ENCODE peak calls at places on chromosomes 3 and 15, in six cellular contexts. I is aorta, O is H9, D is neuronal stem cell, K is OCI-LY7, W is WERI-Rb-1. F is an unnamed sample.

GRCh38 chr3:50388720-50389352 is 29.5 kb upstream of the TMEM115 start:
- DNase-seq in I (no peak), O (no peak), D (no peak), K (no peak), W (no peak), F (no peak)

GRCh38 chr15:22226034-22226790 is 145.9 kb downstream of the OR4M2 start:
- DNase-seq in I (peak; percentile 67), O (no peak), D (no peak), K (no peak), W (no peak), F (no peak)

GRCh38 chr15:68315495-68316007 is 38.0 kb downstream of the FEM1B start:
- DNase-seq in I (peak; percentile 56), O (peak; percentile 67), D (no peak), K (no peak), W (no peak), F (no peak)

GRCh38 chr3:105527949-105528348 is 161.2 kb downstream of the ALCAM start:
- DNase-seq in I (no peak), O (no peak), D (no peak), K (no peak), W (no peak), F (no peak)

GRCh38 chr15:74541494-74542191 is 623 bp downstream of the ARID3B start:
- DNase-seq in I (no peak), O (peak; percentile 46), D (peak; percentile 31), K (peak; percentile 18), W (peak; percentile 61), F (peak; percentile 14)

GRCh38 chr3:47283596-47284364 is 1.0 kb downstream of the KLHL18 start:
- DNase-seq in I (no peak), O (peak; percentile 62), D (no peak), K (peak; percentile 52), W (no peak), F (no peak)

GRCh38 chr3:10519236-10519635 is 13.8 kb upstream of the ATP2B2 start:
- DNase-seq in I (peak; percentile 24), O (peak; percentile 17), D (no peak), K (no peak), W (no peak), F (no peak)

GRCh38 chr3:80152692-80153091 is 384.9 kb upstream of the ROBO1 start:
- DNase-seq in I (no peak), O (no peak), D (no peak), K (no peak), W (no peak), F (no peak)

GRCh38 chr15:88394553-88395159 is 72.5 kb downstream of the MRPL46 start:
- DNase-seq in I (no peak), O (no peak), D (no peak), K (no peak), W (no peak), F (no peak)

GRCh38 chr3:6168242-6168641 is 692.7 kb upstream of the GRM7 start:
- DNase-seq in I (no peak), O (no peak), D (no peak), K (no peak), W (no peak), F (no peak)

GRCh38 chr15:60469893-60470641 is 8.9 kb downstream of the ICE2 start:
- DNase-seq in I (no peak), O (no peak), D (no peak), K (no peak), W (no peak), F (no peak)

GRCh38 chr3:48919215-48920138 is 835 bp downstream of the ARIH2 start:
- DNase-seq in I (peak; percentile 86), O (peak; percentile 38), D (no peak), K (peak; percentile 81), W (peak; percentile 23), F (no peak)

GRCh38 chr3:45887285-45887684 is 942 bp downstream of the CCR9 start:
- DNase-seq in I (no peak), O (no peak), D (no peak), K (no peak), W (no peak), F (no peak)

GRCh38 chr3:171088984-171089754 is 62.6 kb upstream of the SLC2A2 start:
- DNase-seq in I (no peak), O (no peak), D (no peak), K (no peak), W (no peak), F (no peak)

GRCh38 chr3:118682916-118683315 is 351.7 kb downstream of the IGSF11 start:
- DNase-seq in I (no peak), O (no peak), D (no peak), K (no peak), W (no peak), F (no peak)

GRCh38 chr15:56410712-56411111 is 45.5 kb downstream of the TEX9 start:
- DNase-seq in I (no peak), O (no peak), D (no peak), K (no peak), W (no peak), F (no peak)

GRCh38 chr15:69593981-69594966 is 141.7 kb downstream of the RPLP1 start:
- DNase-seq in I (peak; percentile 88), O (peak; percentile 26), D (no peak), K (no peak), W (peak; percentile 22), F (peak; percentile 43)

GRCh38 chr15:85974348-85974705 is 105.3 kb upstream of the AGBL1 start:
- DNase-seq in I (no peak), O (no peak), D (no peak), K (no peak), W (no peak), F (no peak)

GRCh38 chr3:53661480-53661879 is 167.1 kb downstream of the CACNA1D start:
- DNase-seq in I (no peak), O (no peak), D (no peak), K (no peak), W (no peak), F (no peak)

GRCh38 chr3:121514496-121514895 is 31.3 kb downstream of the POLQ start:
- DNase-seq in I (no peak), O (no peak), D (no peak), K (no peak), W (no peak), F (no peak)

GRCh38 chr3:171883257-171883892 is 40.2 kb downstream of the TMEM212 start:
- DNase-seq in I (no peak), O (no peak), D (no peak), K (no peak), W (no peak), F (no peak)

GRCh38 chr15:27820722-27821121 is 278.4 kb downstream of the OCA2 start:
- DNase-seq in I (no peak), O (no peak), D (no peak), K (no peak), W (no peak), F (no peak)

GRCh38 chr3:40504636-40505430 is 1.0 kb upstream of the ZNF620 start:
- DNase-seq in I (no peak), O (no peak), D (no peak), K (no peak), W (no peak), F (no peak)

GRCh38 chr3:135271562-135272290 is 476.7 kb downstream of the EPHB1 start:
- DNase-seq in I (no peak), O (no peak), D (no peak), K (no peak), W (no peak), F (no peak)

GRCh38 chr15:66883322-66883911 is 181.4 kb downstream of the SMAD6 start:
- DNase-seq in I (peak; percentile 96), O (peak; percentile 87), D (peak; percentile 84), K (no peak), W (no peak), F (peak; percentile 94)

DNA sequence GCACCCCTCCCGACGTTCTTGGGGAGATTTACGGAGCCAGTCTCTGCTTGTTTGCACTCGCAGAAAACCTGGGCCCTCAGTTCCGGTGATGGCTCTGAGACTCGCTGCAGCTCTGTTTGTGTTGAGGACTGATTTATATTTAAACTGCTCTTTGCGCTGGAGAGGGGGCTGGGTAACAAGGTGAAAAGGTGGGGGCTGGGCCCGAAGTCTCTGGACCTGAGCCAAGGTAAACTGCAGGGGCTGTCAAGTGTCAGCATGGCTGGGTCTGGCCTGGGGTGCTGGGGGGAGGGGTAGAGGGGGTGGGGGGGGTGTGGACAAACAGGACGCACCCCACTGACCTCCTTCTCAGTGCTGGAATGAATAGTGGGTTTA is 643 bp upstream of the SLCO2A1 start:
- DNase-seq in I (no peak), O (no peak), D (no peak), K (no peak), W (no peak), F (no peak)
- H3K27ac ChIP-seq in I (no peak overlapping the region), O (no peak overlapping the region), D (no peak overlapping the region), K (no peak overlapping the region), W (no peak overlapping the region), F (no peak overlapping the region)

GRCh38 chr3:156548041-156548687 is 6.8 kb downstream of the SSR3 start:
- DNase-seq in I (no peak), O (no peak), D (no peak), K (no peak), W (no peak), F (no peak)

GRCh38 chr3:156551746-156552145 is 3.2 kb downstream of the SSR3 start:
- DNase-seq in I (no peak), O (no peak), D (no peak), K (no peak), W (no peak), F (no peak)

GRCh38 chr3:156551261-156551660 is 3.7 kb downstream of the SSR3 start:
- DNase-seq in I (no peak), O (no peak), D (no peak), K (no peak), W (no peak), F (no peak)

GRCh38 chr3:156543043-156543555 is 11.8 kb downstream of the SSR3 start:
- DNase-seq in I (no peak), O (no peak), D (no peak), K (no peak), W (no peak), F (no peak)

GRCh38 chr3:156547637-156548036 is 7.3 kb downstream of the SSR3 start:
- DNase-seq in I (no peak), O (no peak), D (no peak), K (no peak), W (no peak), F (no peak)
- H3K27ac ChIP-seq in I (no peak overlapping the region), O (no peak overlapping the region), D (no peak overlapping the region), K (no peak overlapping the region), W (no peak overlapping the region), F (peak overlapping the region; percentile 62)

GRCh38 chr3:147420361-147421183 is 11.4 kb downstream of the ZIC1 start:
- DNase-seq in I (no peak), O (no peak), D (no peak), K (no peak), W (no peak), F (no peak)
- H3K27ac ChIP-seq in I (no peak overlapping the region), O (no peak overlapping the region), D (no peak overlapping the region), K (no peak overlapping the region), W (no peak overlapping the region), F (no peak overlapping the region)

DNA sequence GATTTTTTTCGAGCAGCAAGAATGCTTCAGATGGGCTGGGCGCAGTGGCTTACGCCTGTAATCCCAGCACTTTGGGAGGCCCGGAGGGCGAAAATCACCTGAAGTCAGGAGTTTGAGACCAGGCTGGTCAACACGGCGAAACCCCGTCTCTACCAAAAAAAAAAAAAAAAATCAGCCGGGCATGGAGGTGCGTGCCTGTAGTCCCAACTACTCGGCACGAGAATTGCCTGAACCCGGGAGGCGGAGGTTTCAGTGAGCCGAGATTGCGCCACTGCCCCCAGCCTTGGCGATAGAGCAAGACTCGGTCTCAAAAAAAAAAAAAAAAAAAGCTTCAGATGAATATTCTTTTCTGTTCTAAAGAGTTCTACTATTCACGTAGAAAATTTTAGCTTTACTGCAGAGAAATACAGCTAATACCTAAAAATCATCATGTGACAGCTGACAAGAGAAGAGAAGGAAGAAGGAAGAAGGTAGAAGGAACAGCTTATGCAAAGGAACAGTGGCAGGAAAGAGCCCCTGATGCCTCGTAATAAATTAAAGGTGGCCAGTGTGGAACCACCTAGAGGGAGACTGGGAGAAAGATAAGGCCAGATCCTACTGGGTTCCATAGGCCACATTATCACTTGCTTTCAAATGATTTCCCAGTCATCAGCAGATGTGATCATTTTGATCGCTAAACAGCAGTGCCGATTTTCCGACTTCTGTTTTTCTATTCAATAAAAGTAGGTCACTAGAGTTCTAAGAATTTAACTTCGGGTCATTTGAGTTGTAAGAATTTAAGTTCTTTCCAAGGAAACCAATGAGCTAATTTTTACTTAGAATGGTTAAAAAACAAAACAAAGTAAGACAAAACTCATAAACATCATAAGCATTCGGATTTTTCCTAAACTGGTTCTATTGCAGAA is 1.5 kb downstream of the CMTM6 start:
- DNase-seq in I (no peak), O (no peak), D (no peak), K (peak; percentile 28), W (no peak), F (no peak)
- H3K27ac ChIP-seq in I (no peak overlapping the region), O (no peak overlapping the region), D (no peak overlapping the region), K (no peak overlapping the region), W (no peak overlapping the region), F (peak overlapping the region; percentile 99)